ENCODE peak calls at places on chromosomes 11 and 22, in five cellular contexts. R is neuronal stem cell, N is IMR-90, T is mesenchymal stem cell, X is H1. U is an unnamed sample. For H3K27me3, the result is how much of the 10 kb centered on the place peaks cover.

GRCh38 chr22:44338183-44338812 is 25.5 kb upstream of the SHISAL1 start:
- DNase-seq in R (no peak), N (no peak), T (no peak), X (no peak), U (no peak)

GRCh38 chr11:134652586-134653255 is 240.7 kb upstream of the B3GAT1 start:
- DNase-seq in R (no peak), N (no peak), T (no peak), X (no peak), U (no peak)

GRCh38 chr22:44952863-44953790 is 56.7 kb downstream of the PHF21B start:
- DNase-seq in R (no peak), N (no peak), T (no peak), X (no peak), U (peak)

GRCh38 chr11:36258730-36259360 is 30.4 kb downstream of the COMMD9 start:
- DNase-seq in R (peak), N (peak), T (peak), X (peak), U (peak)

GRCh38 chr22:19057999-19058491 is 64.2 kb downstream of the DGCR2 start:
- DNase-seq in R (no peak), N (no peak), T (no peak), X (no peak), U (no peak)

GRCh38 chr22:35638408-35638807 is 9.8 kb upstream of the APOL6 start:
- DNase-seq in R (no peak), N (peak), T (peak), X (no peak), U (no peak)

GRCh38 chr11:35035894-35036408 is 103.0 kb upstream of the CD44 start:
- DNase-seq in R (no peak), N (peak), T (peak), X (no peak), U (no peak)

GRCh38 chr11:114915871-114916270 is 237.5 kb downstream of the NXPE2 start:
- DNase-seq in R (no peak), N (no peak), T (no peak), X (no peak), U (peak)

GRCh38 chr22:28171135-28171534 is 252.1 kb upstream of the PITPNB start:
- DNase-seq in R (no peak), N (no peak), T (no peak), X (no peak), U (no peak)

GRCh38 chr11:1546536-1547466 is 25.3 kb downstream of the DUSP8 start:
- DNase-seq in R (peak), N (peak), T (peak), X (no peak), U (peak)

GRCh38 chr11:82845336-82846036 is 54.7 kb downstream of the PRCP start:
- DNase-seq in R (peak), N (no peak), T (no peak), X (no peak), U (no peak)

GRCh38 chr11:46537851-46538295 is 56.0 kb downstream of the AMBRA1 start:
- DNase-seq in R (peak), N (peak), T (peak), X (peak), U (peak)

GRCh38 chr11:69099193-69099592 is 50.5 kb downstream of the TPCN2 start:
- DNase-seq in R (no peak), N (no peak), T (no peak), X (no peak), U (no peak)

GRCh38 chr22:45885941-45886395 is 91.0 kb downstream of the WNT7B start:
- DNase-seq in R (no peak), N (no peak), T (no peak), X (no peak), U (no peak)

GRCh38 chr11:77879218-77879617 is 58.3 kb downstream of the AAMDC start:
- DNase-seq in R (no peak), N (peak), T (peak), X (no peak), U (no peak)

GRCh38 chr11:101583180-101584128 is at the start of gene TRPC6:
- DNase-seq in R (no peak), N (peak), T (peak), X (no peak), U (peak)

GRCh38 chr11:115606223-115607220 is 102.3 kb upstream of the CADM1 start:
- DNase-seq in R (no peak), N (peak), T (peak), X (no peak), U (no peak)

GRCh38 chr11:129881570-129882170 is 13.7 kb downstream of the NFRKB start:
- DNase-seq in R (no peak), N (peak), T (peak), X (no peak), U (peak)

GRCh38 chr22:44325718-44326548 is 13.2 kb upstream of the SHISAL1 start:
- DNase-seq in R (no peak), N (peak), T (no peak), X (no peak), U (no peak)

GRCh38 chr22:46546466-46547178 is 9.2 kb upstream of the CELSR1 start:
- DNase-seq in R (no peak), N (peak), T (peak), X (no peak), U (no peak)

GRCh38 chr11:102006835-102007566 is 40.2 kb upstream of the CFAP300 start:
- DNase-seq in R (no peak), N (no peak), T (no peak), X (no peak), U (no peak)

GRCh38 chr22:47997052-47997568 is 1234.7 kb downstream of the TBC1D22A start:
- DNase-seq in R (peak), N (no peak), T (no peak), X (no peak), U (peak)

GRCh38 chr11:108916290-108916689 is 251.4 kb downstream of the DDX10 start:
- DNase-seq in R (no peak), N (peak), T (no peak), X (no peak), U (no peak)

GRCh38 chr22:20606041-20606783 is 98.8 kb downstream of the MED15 start:
- DNase-seq in R (peak), N (peak), T (peak), X (peak), U (peak)

GRCh38 chr22:25170426-25170980 is 29.2 kb upstream of the CRYBB3 start:
- DNase-seq in R (no peak), N (no peak), T (no peak), X (no peak), U (no peak)

GRCh38 chr11:2537010-2537695 is 92.3 kb downstream of the KCNQ1 start:
- DNase-seq in R (no peak), N (no peak), T (no peak), X (no peak), U (no peak)

GRCh38 chr11:70073188-70073817 is 4.8 kb upstream of the ANO1 start:
- DNase-seq in R (no peak), N (peak), T (no peak), X (no peak), U (no peak)

GRCh38 chr22:48173061-48173849 is 1410.8 kb downstream of the TBC1D22A start:
- DNase-seq in R (no peak), N (no peak), T (no peak), X (no peak), U (no peak)

GRCh38 chr11:69662021-69662698 is 13.0 kb downstream of the LTO1 start:
- DNase-seq in R (no peak), N (no peak), T (no peak), X (no peak), U (peak)

GRCh38 chr11:90364527-90364926 is 141.7 kb upstream of the CHORDC1 start:
- DNase-seq in R (no peak), N (no peak), T (no peak), X (no peak), U (no peak)

GRCh38 chr11:12048936-12049790 is 40.7 kb upstream of the DKK3 start:
- DNase-seq in R (no peak), N (peak), T (peak), X (no peak), U (no peak)

GRCh38 chr11:97461934-97462333 is 1072.1 kb downstream of the JRKL start:
- DNase-seq in R (no peak), N (no peak), T (no peak), X (no peak), U (no peak)

GRCh38 chr11:62931501-62932278 is 10.5 kb upstream of the CHRM1 start:
- DNase-seq in R (no peak), N (no peak), T (no peak), X (no peak), U (peak)

GRCh38 chr11:2534957-2535672 is 90.3 kb downstream of the KCNQ1 start:
- DNase-seq in R (no peak), N (no peak), T (no peak), X (no peak), U (no peak)

GRCh38 chr22:27204817-27205216 is 547.4 kb downstream of the MIAT start:
- DNase-seq in R (no peak), N (no peak), T (no peak), X (no peak), U (no peak)

GRCh38 chr11:17473071-17473744 is 3.4 kb downstream of the ABCC8 start:
- DNase-seq in R (no peak), N (peak), T (peak), X (peak), U (peak)

GRCh38 chr11:20355221-20356219 is 8.0 kb upstream of the HTATIP2 start:
- DNase-seq in R (no peak), N (peak), T (peak), X (no peak), U (peak)

GRCh38 chr22:17337639-17338038 is 31.6 kb upstream of the CECR2 start:
- DNase-seq in R (no peak), N (no peak), T (no peak), X (no peak), U (no peak)
- H3K27me3 ChIP-seq in R (under half), N (under half), T (under half), X (under half), U (under half)

DNA sequence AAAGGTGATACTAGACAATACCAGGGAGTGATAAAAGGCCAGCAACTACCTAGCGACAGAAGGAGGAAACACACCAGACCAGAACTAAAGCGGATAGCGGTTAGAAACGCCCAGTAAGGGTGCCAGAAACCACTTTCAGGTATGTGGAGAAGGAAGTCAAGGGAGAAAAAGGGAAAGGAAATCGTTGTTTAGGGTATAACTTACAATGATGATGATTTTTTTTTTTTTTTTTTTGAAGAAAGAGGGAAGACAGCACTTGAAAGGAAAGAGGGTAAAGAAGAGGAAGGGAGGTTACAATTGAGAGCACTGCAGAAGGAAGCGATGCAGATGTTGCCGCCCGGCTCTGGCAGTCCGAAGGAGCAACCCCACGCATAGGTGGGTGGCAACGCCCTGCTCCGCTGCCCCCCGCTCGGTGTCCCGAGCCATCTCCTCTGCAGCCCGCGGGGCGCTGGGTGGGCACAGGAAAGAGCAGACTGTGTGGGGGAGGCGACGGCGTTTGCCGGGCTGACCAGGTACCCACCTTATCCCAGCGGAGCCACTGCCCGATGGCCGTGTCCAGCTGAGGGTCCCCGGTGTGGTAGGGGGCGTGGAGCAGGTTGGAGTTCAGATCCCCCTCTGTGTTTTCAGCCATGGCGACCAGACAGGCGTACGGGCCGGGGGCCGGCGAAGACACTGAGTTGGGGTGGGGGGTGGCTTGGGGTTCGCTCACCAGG is 546 bp downstream of the PGM2L1 start:
- DNase-seq in R (peak), N (peak), T (peak), X (no peak), U (peak)
- H3K23ac ChIP-seq in R (peak), N (peak), T (no peak), X (no peak), U (peak)

GRCh38 chr11:26287067-26287518 is 44.8 kb upstream of the ANO3 start:
- DNase-seq in R (no peak), N (peak), T (peak), X (no peak), U (no peak)
- H3K4me2 ChIP-seq in R (no peak), N (peak), T (no peak), X (no peak), U (no peak)

DNA sequence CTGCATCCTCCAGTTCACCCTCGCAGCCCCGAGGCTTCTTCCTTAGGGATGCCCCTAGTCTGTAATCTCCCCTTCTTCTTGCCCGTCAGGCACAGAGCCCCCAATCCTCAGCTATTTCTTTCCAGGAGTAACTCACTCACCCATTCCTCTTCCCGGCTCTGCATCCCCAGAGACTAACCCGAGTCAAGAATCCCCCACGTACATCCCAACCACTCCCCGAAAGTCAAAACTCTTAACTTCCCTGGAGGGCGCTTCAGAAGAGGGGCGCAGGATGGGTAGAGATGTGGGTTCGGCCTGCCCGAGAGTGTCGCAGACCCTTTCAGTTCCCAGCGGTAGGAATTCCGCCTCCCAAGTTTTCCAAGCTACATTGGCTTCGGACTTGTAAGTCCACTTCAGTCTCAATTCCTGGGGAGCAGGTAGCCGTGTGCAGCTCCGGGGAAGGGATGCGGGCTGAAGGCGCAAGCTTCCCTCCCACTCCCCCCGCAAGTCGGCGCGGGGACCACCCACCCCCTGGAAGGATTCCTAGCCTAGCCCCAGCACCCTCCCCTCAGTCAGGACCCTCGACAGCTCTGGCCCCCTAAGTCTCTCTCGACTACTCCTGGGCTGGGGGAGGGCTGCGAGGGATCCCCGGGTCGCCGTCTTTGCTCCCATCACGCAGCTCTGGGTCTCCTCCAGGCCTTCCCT is 871 bp downstream of the BDNF start:
- DNase-seq in R (no peak), N (peak), T (peak), X (no peak), U (peak)
- H3K27me3 ChIP-seq in R (half or more), N (under half), T (under half), X (under half), U (under half)

DNA sequence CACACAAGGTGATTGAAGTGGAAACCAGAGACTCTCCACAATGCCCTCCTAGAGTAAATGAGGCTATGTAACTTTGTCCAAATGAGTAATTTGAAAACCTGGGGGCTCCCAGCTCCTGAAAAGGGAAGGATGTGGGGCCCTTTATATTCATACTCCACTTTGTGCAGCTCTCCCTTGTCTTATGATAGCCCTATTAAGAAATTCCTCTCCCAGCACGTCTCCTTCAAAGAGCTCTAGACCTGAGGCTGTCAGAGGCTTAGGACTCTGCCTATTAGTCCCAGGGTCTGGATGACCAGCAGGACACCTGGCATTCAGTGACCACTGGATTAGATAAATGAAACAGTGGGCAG is 2.1 kb downstream of the SLC43A1 start:
- DNase-seq in R (no peak), N (no peak), T (no peak), X (no peak), U (no peak)
- H3K23ac ChIP-seq in R (no peak), N (peak), T (no peak), X (no peak), U (no peak)

GRCh38 chr22:39970742-39971141 is 10.5 kb downstream of the TMA7B start:
- DNase-seq in R (no peak), N (no peak), T (no peak), X (no peak), U (no peak)

GRCh38 chr22:39966522-39966921 is 6.3 kb downstream of the TMA7B start:
- DNase-seq in R (no peak), N (no peak), T (no peak), X (no peak), U (no peak)

GRCh38 chr22:39965749-39966148 is 5.6 kb downstream of the TMA7B start:
- DNase-seq in R (no peak), N (no peak), T (no peak), X (no peak), U (no peak)

GRCh38 chr22:39967996-39968968 is 8.1 kb downstream of the TMA7B start:
- DNase-seq in R (peak), N (no peak), T (no peak), X (no peak), U (peak)

GRCh38 chr22:39967103-39967829 is 7.1 kb downstream of the TMA7B start:
- DNase-seq in R (no peak), N (peak), T (no peak), X (no peak), U (no peak)
- H3K4me2 ChIP-seq in R (no peak), N (no peak), T (no peak), X (no peak), U (no peak)

DNA sequence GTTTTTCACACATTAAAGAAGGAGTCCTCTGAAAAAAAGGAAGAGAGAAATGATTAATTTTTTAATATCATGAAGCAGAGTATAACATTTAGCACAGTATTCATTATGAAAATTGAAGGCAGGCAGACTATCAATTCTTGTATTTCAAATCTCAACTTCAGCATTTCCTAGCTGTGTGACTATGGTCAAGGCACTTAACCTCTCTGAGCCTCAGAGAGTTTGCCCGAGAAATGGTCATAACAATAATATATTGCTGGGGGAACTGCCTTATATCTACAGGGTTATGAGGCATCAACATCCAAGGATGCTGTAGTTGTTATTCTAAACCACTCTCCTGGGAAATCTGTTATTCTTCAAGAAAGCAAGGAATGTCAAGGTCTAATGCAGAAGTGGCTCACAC is 1.1 kb downstream of the MS4A18 start:
- DNase-seq in R (no peak), N (no peak), T (no peak), X (no peak), U (no peak)
- H3K27me3 ChIP-seq in R (under half), N (under half), T (under half), X (under half), U (under half)

U was measured in mesendoderm.